ENCODE peak calls at places on chromosomes 3 and 15, in ten cellular contexts. One of them, this sample, is unnamed.

GRCh38 chr3:112633191-112633590 is 7.8 kb downstream of the CCDC80 start:
- DNase-seq in activated naive CD4-positive, alpha-beta T cell treated with anti-CD3 and anti-CD28 coated beads for 36 hours: no peak
- DNase-seq in SJSA1: no peak
- DNase-seq in AG04449: no peak
- DNase-seq in neural progenitor cell: peak
- DNase-seq in pancreas: no peak
- DNase-seq in RWPE2: no peak
- DNase-seq in ovary: no peak
- DNase-seq in stimulated activated naive CD4-positive, alpha-beta T cell: no peak
- DNase-seq in ecto neural progenitor cell: no peak
- DNase-seq in this sample: no peak

GRCh38 chr15:70088887-70089691 is 8.6 kb downstream of the TLE3 start:
- DNase-seq in ovary: no peak
- DNase-seq in pancreas: no peak
- DNase-seq in activated naive CD4-positive, alpha-beta T cell treated with anti-CD3 and anti-CD28 coated beads for 36 hours: no peak
- DNase-seq in SJSA1: no peak
- DNase-seq in stimulated activated naive CD4-positive, alpha-beta T cell: no peak
- DNase-seq in ecto neural progenitor cell: no peak
- DNase-seq in AG04449: no peak
- DNase-seq in neural progenitor cell: no peak
- DNase-seq in RWPE2: no peak
- DNase-seq in this sample: no peak

GRCh38 chr3:157981819-157982218 is 124.4 kb downstream of the SHOX2 start:
- DNase-seq in stimulated activated naive CD4-positive, alpha-beta T cell: no peak
- DNase-seq in AG04449: no peak
- DNase-seq in SJSA1: no peak
- DNase-seq in pancreas: no peak
- DNase-seq in neural progenitor cell: no peak
- DNase-seq in ovary: no peak
- DNase-seq in ecto neural progenitor cell: no peak
- DNase-seq in RWPE2: no peak
- DNase-seq in activated naive CD4-positive, alpha-beta T cell treated with anti-CD3 and anti-CD28 coated beads for 36 hours: no peak
- DNase-seq in this sample: no peak

GRCh38 chr3:159252772-159253384 is 451.0 kb downstream of the MFSD1 start:
- DNase-seq in SJSA1: no peak
- DNase-seq in stimulated activated naive CD4-positive, alpha-beta T cell: no peak
- DNase-seq in activated naive CD4-positive, alpha-beta T cell treated with anti-CD3 and anti-CD28 coated beads for 36 hours: no peak
- DNase-seq in ovary: no peak
- DNase-seq in pancreas: no peak
- DNase-seq in neural progenitor cell: peak
- DNase-seq in ecto neural progenitor cell: no peak
- DNase-seq in RWPE2: no peak
- DNase-seq in AG04449: no peak
- DNase-seq in this sample: peak

GRCh38 chr15:62209322-62209721 is 44.2 kb upstream of the C2CD4B start:
- DNase-seq in SJSA1: no peak
- DNase-seq in RWPE2: no peak
- DNase-seq in neural progenitor cell: no peak
- DNase-seq in pancreas: no peak
- DNase-seq in AG04449: no peak
- DNase-seq in ovary: no peak
- DNase-seq in ecto neural progenitor cell: no peak
- DNase-seq in activated naive CD4-positive, alpha-beta T cell treated with anti-CD3 and anti-CD28 coated beads for 36 hours: no peak
- DNase-seq in stimulated activated naive CD4-positive, alpha-beta T cell: no peak
- DNase-seq in this sample: no peak

GRCh38 chr15:36363335-36363734 is 216.1 kb upstream of the CDIN1 start:
- DNase-seq in activated naive CD4-positive, alpha-beta T cell treated with anti-CD3 and anti-CD28 coated beads for 36 hours: no peak
- DNase-seq in SJSA1: peak
- DNase-seq in ecto neural progenitor cell: no peak
- DNase-seq in RWPE2: no peak
- DNase-seq in pancreas: no peak
- DNase-seq in neural progenitor cell: no peak
- DNase-seq in AG04449: peak
- DNase-seq in ovary: no peak
- DNase-seq in stimulated activated naive CD4-positive, alpha-beta T cell: no peak
- DNase-seq in this sample: no peak

GRCh38 chr3:168545591-168545990 is 449.9 kb upstream of the GOLIM4 start:
- DNase-seq in ecto neural progenitor cell: no peak
- DNase-seq in pancreas: no peak
- DNase-seq in ovary: no peak
- DNase-seq in SJSA1: no peak
- DNase-seq in activated naive CD4-positive, alpha-beta T cell treated with anti-CD3 and anti-CD28 coated beads for 36 hours: no peak
- DNase-seq in RWPE2: no peak
- DNase-seq in stimulated activated naive CD4-positive, alpha-beta T cell: no peak
- DNase-seq in AG04449: no peak
- DNase-seq in neural progenitor cell: peak
- DNase-seq in this sample: no peak

GRCh38 chr15:37053070-37053653 is 47.2 kb downstream of the MEIS2 start:
- DNase-seq in pancreas: no peak
- DNase-seq in AG04449: no peak
- DNase-seq in activated naive CD4-positive, alpha-beta T cell treated with anti-CD3 and anti-CD28 coated beads for 36 hours: no peak
- DNase-seq in RWPE2: no peak
- DNase-seq in SJSA1: no peak
- DNase-seq in ecto neural progenitor cell: no peak
- DNase-seq in ovary: no peak
- DNase-seq in stimulated activated naive CD4-positive, alpha-beta T cell: no peak
- DNase-seq in neural progenitor cell: no peak
- DNase-seq in this sample: no peak

GRCh38 chr15:69467636-69468035 is 15.0 kb downstream of the RPLP1 start:
- DNase-seq in stimulated activated naive CD4-positive, alpha-beta T cell: no peak
- DNase-seq in ovary: no peak
- DNase-seq in activated naive CD4-positive, alpha-beta T cell treated with anti-CD3 and anti-CD28 coated beads for 36 hours: no peak
- DNase-seq in neural progenitor cell: no peak
- DNase-seq in pancreas: no peak
- DNase-seq in AG04449: no peak
- DNase-seq in SJSA1: no peak
- DNase-seq in ecto neural progenitor cell: peak
- DNase-seq in RWPE2: peak
- DNase-seq in this sample: no peak

This sample was measured in SW 1271.